ENCODE peak calls at places on chromosomes 16 and 17, in seven cellular contexts. One of them, this sample, is unnamed.
A peak's percentile ranks its signal among the peaks of the same experiment; 100 is the strongest.

GRCh38 chr17:42720996-42721583 is 23.8 kb downstream of the EZH1 start:
- DNase-seq in astrocyte of the spinal cord: peak; percentile 69
- DNase-seq in right atrium auricular region: no peak
- DNase-seq in AG04450: peak; percentile 46
- DNase-seq in ELF-1: peak; percentile 12
- DNase-seq in Daoy: peak; percentile 33
- DNase-seq in CD4-positive, alpha-beta T cell: no peak
- DNase-seq in this sample: no peak

GRCh38 chr17:8445536-8445935 is 9.9 kb downstream of the NDEL1 start:
- DNase-seq in astrocyte of the spinal cord: no peak
- DNase-seq in right atrium auricular region: no peak
- DNase-seq in AG04450: no peak
- DNase-seq in ELF-1: no peak
- DNase-seq in Daoy: no peak
- DNase-seq in CD4-positive, alpha-beta T cell: no peak
- DNase-seq in this sample: no peak

GRCh38 chr17:9206160-9206988 is 185.1 kb downstream of the NTN1 start:
- DNase-seq in astrocyte of the spinal cord: no peak
- DNase-seq in right atrium auricular region: no peak
- DNase-seq in AG04450: no peak
- DNase-seq in ELF-1: no peak
- DNase-seq in Daoy: no peak
- DNase-seq in CD4-positive, alpha-beta T cell: no peak
- DNase-seq in this sample: no peak

GRCh38 chr17:75834279-75834920 is 9.8 kb downstream of the UNC13D start:
- DNase-seq in astrocyte of the spinal cord: no peak
- DNase-seq in right atrium auricular region: no peak
- DNase-seq in AG04450: no peak
- DNase-seq in ELF-1: no peak
- DNase-seq in Daoy: no peak
- DNase-seq in CD4-positive, alpha-beta T cell: no peak
- DNase-seq in this sample: no peak

GRCh38 chr17:9467518-9467917 is 108.1 kb downstream of the STX8 start:
- DNase-seq in astrocyte of the spinal cord: no peak
- DNase-seq in right atrium auricular region: no peak
- DNase-seq in AG04450: no peak
- DNase-seq in ELF-1: peak; percentile 29
- DNase-seq in Daoy: no peak
- DNase-seq in CD4-positive, alpha-beta T cell: no peak
- DNase-seq in this sample: no peak

GRCh38 chr17:50081757-50082156 is 13.4 kb upstream of the PDK2 start:
- DNase-seq in astrocyte of the spinal cord: no peak
- DNase-seq in right atrium auricular region: no peak
- DNase-seq in AG04450: no peak
- DNase-seq in ELF-1: no peak
- DNase-seq in Daoy: no peak
- DNase-seq in CD4-positive, alpha-beta T cell: no peak
- DNase-seq in this sample: no peak

GRCh38 chr17:41326173-41327145 is 10.9 kb upstream of the KRTAP17-1 start:
- DNase-seq in astrocyte of the spinal cord: no peak
- DNase-seq in right atrium auricular region: no peak
- DNase-seq in AG04450: no peak
- DNase-seq in ELF-1: no peak
- DNase-seq in Daoy: no peak
- DNase-seq in CD4-positive, alpha-beta T cell: no peak
- DNase-seq in this sample: peak; percentile 42

GRCh38 chr16:46673320-46674013 is 15.5 kb downstream of the VPS35 start:
- DNase-seq in astrocyte of the spinal cord: peak; percentile 61
- DNase-seq in right atrium auricular region: no peak
- DNase-seq in AG04450: no peak
- DNase-seq in ELF-1: peak; percentile 81
- DNase-seq in Daoy: peak; percentile 45
- DNase-seq in CD4-positive, alpha-beta T cell: no peak
- DNase-seq in this sample: no peak

GRCh38 chr17:49589556-49589885 is 13.8 kb downstream of the NXPH3 start:
- DNase-seq in astrocyte of the spinal cord: no peak
- DNase-seq in right atrium auricular region: no peak
- DNase-seq in AG04450: no peak
- DNase-seq in ELF-1: no peak
- DNase-seq in Daoy: no peak
- DNase-seq in CD4-positive, alpha-beta T cell: no peak
- DNase-seq in this sample: no peak

GRCh38 chr17:50172130-50172529 is 6.3 kb downstream of the SGCA start:
- DNase-seq in astrocyte of the spinal cord: no peak
- DNase-seq in right atrium auricular region: no peak
- DNase-seq in AG04450: no peak
- DNase-seq in ELF-1: no peak
- DNase-seq in Daoy: no peak
- DNase-seq in CD4-positive, alpha-beta T cell: no peak
- DNase-seq in this sample: no peak

GRCh38 chr16:50245417-50246298 is 20.7 kb upstream of the ADCY7 start:
- DNase-seq in astrocyte of the spinal cord: peak; percentile 50
- DNase-seq in right atrium auricular region: peak; percentile 84
- DNase-seq in AG04450: no peak
- DNase-seq in ELF-1: peak; percentile 45
- DNase-seq in Daoy: peak; percentile 71
- DNase-seq in CD4-positive, alpha-beta T cell: peak; percentile 49
- DNase-seq in this sample: peak; percentile 29

GRCh38 chr17:57372156-57372555 is 115.8 kb downstream of the MSI2 start:
- DNase-seq in astrocyte of the spinal cord: peak; percentile 69
- DNase-seq in right atrium auricular region: no peak
- DNase-seq in AG04450: no peak
- DNase-seq in ELF-1: no peak
- DNase-seq in Daoy: peak; percentile 29
- DNase-seq in CD4-positive, alpha-beta T cell: no peak
- DNase-seq in this sample: no peak

GRCh38 chr16:85424260-85425060 is 188.7 kb upstream of the GSE1 start:
- DNase-seq in astrocyte of the spinal cord: no peak
- DNase-seq in right atrium auricular region: no peak
- DNase-seq in AG04450: no peak
- DNase-seq in ELF-1: no peak
- DNase-seq in Daoy: no peak
- DNase-seq in CD4-positive, alpha-beta T cell: no peak
- DNase-seq in this sample: no peak

GRCh38 chr17:74950207-74950606 is 14.5 kb downstream of the OTOP3 start:
- DNase-seq in astrocyte of the spinal cord: no peak
- DNase-seq in right atrium auricular region: no peak
- DNase-seq in AG04450: no peak
- DNase-seq in ELF-1: no peak
- DNase-seq in Daoy: no peak
- DNase-seq in CD4-positive, alpha-beta T cell: no peak
- DNase-seq in this sample: no peak

GRCh38 chr17:4898351-4898750 is 985 bp upstream of the C17orf107 start:
- DNase-seq in astrocyte of the spinal cord: no peak
- DNase-seq in right atrium auricular region: no peak
- DNase-seq in AG04450: no peak
- DNase-seq in ELF-1: no peak
- DNase-seq in Daoy: no peak
- DNase-seq in CD4-positive, alpha-beta T cell: no peak
- DNase-seq in this sample: no peak

GRCh38 chr16:11743308-11744074 is 834 bp upstream of the TXNDC11 start:
- DNase-seq in astrocyte of the spinal cord: peak; percentile 8
- DNase-seq in right atrium auricular region: peak; percentile 85
- DNase-seq in AG04450: no peak
- DNase-seq in ELF-1: no peak
- DNase-seq in Daoy: peak; percentile 23
- DNase-seq in CD4-positive, alpha-beta T cell: no peak
- DNase-seq in this sample: no peak

GRCh38 chr17:51652529-51652928 is 392.2 kb downstream of the UTP18 start:
- DNase-seq in astrocyte of the spinal cord: no peak
- DNase-seq in right atrium auricular region: no peak
- DNase-seq in AG04450: no peak
- DNase-seq in ELF-1: no peak
- DNase-seq in Daoy: no peak
- DNase-seq in CD4-positive, alpha-beta T cell: no peak
- DNase-seq in this sample: no peak

GRCh38 chr17:44147812-44148211 is 6.1 kb downstream of the HROB start:
- DNase-seq in astrocyte of the spinal cord: no peak
- DNase-seq in right atrium auricular region: no peak
- DNase-seq in AG04450: no peak
- DNase-seq in ELF-1: no peak
- DNase-seq in Daoy: no peak
- DNase-seq in CD4-positive, alpha-beta T cell: no peak
- DNase-seq in this sample: no peak

GRCh38 chr17:40025559-40025958 is 10.3 kb downstream of the CSF3 start:
- DNase-seq in astrocyte of the spinal cord: no peak
- DNase-seq in right atrium auricular region: no peak
- DNase-seq in AG04450: no peak
- DNase-seq in ELF-1: no peak
- DNase-seq in Daoy: no peak
- DNase-seq in CD4-positive, alpha-beta T cell: no peak
- DNase-seq in this sample: no peak

GRCh38 chr16:82456683-82457082 is 170.1 kb upstream of the CDH13 start:
- DNase-seq in astrocyte of the spinal cord: peak; percentile 41
- DNase-seq in right atrium auricular region: no peak
- DNase-seq in AG04450: no peak
- DNase-seq in ELF-1: peak; percentile 75
- DNase-seq in Daoy: peak; percentile 65
- DNase-seq in CD4-positive, alpha-beta T cell: no peak
- DNase-seq in this sample: peak; percentile 8

GRCh38 chr16:46929378-46930332 is 43.8 kb downstream of the DNAJA2 start:
- DNase-seq in astrocyte of the spinal cord: peak; percentile 41
- DNase-seq in right atrium auricular region: peak; percentile 60
- DNase-seq in AG04450: peak; percentile 11
- DNase-seq in ELF-1: peak; percentile 91
- DNase-seq in Daoy: peak; percentile 48
- DNase-seq in CD4-positive, alpha-beta T cell: peak; percentile 66
- DNase-seq in this sample: peak; percentile 61

GRCh38 chr17:80853076-80853475 is 138.6 kb upstream of the CHMP6 start:
- DNase-seq in astrocyte of the spinal cord: no peak
- DNase-seq in right atrium auricular region: no peak
- DNase-seq in AG04450: no peak
- DNase-seq in ELF-1: no peak
- DNase-seq in Daoy: no peak
- DNase-seq in CD4-positive, alpha-beta T cell: peak; percentile 10
- DNase-seq in this sample: no peak

GRCh38 chr17:38852771-38853291 is 690 bp downstream of the RPL23 start:
- DNase-seq in astrocyte of the spinal cord: no peak
- DNase-seq in right atrium auricular region: no peak
- DNase-seq in AG04450: no peak
- DNase-seq in ELF-1: no peak
- DNase-seq in Daoy: no peak
- DNase-seq in CD4-positive, alpha-beta T cell: no peak
- DNase-seq in this sample: no peak

GRCh38 chr16:76639685-76640289 is 362.6 kb downstream of the CNTNAP4 start:
- DNase-seq in astrocyte of the spinal cord: peak; percentile 7
- DNase-seq in right atrium auricular region: no peak
- DNase-seq in AG04450: no peak
- DNase-seq in ELF-1: peak; percentile 61
- DNase-seq in Daoy: peak; percentile 57
- DNase-seq in CD4-positive, alpha-beta T cell: no peak
- DNase-seq in this sample: no peak

GRCh38 chr17:27564463-27564862 is 66.5 kb upstream of the LGALS9 start:
- DNase-seq in astrocyte of the spinal cord: no peak
- DNase-seq in right atrium auricular region: no peak
- DNase-seq in AG04450: no peak
- DNase-seq in ELF-1: no peak
- DNase-seq in Daoy: no peak
- DNase-seq in CD4-positive, alpha-beta T cell: no peak
- DNase-seq in this sample: no peak